ENCODE peak calls at places on chromosomes 2 and 18, in five cellular contexts. One of them, this sample, is unnamed.

GRCh38 chr2:127591221-127591923 is 54.6 kb upstream of the GPR17 start:
- DNase-seq in GM23338: peak; percentile 94
- DNase-seq in adrenal gland: peak; percentile 30
- DNase-seq in lower lobe of right lung: peak; percentile 70
- DNase-seq in AG09309: no peak
- DNase-seq in this sample: peak; percentile 88

GRCh38 chr2:54476852-54477251 is 20.7 kb downstream of the SPTBN1 start:
- DNase-seq in GM23338: no peak
- DNase-seq in adrenal gland: no peak
- DNase-seq in lower lobe of right lung: no peak
- DNase-seq in AG09309: no peak
- DNase-seq in this sample: no peak

GRCh38 chr2:109638807-109639206 is 24.6 kb downstream of the SOWAHC start:
- DNase-seq in GM23338: no peak
- DNase-seq in adrenal gland: no peak
- DNase-seq in lower lobe of right lung: no peak
- DNase-seq in AG09309: no peak
- DNase-seq in this sample: no peak

GRCh38 chr2:181937473-181937872 is 45.9 kb downstream of the ITPRID2 start:
- DNase-seq in GM23338: no peak
- DNase-seq in adrenal gland: peak; percentile 9
- DNase-seq in lower lobe of right lung: no peak
- DNase-seq in AG09309: peak; percentile 20
- DNase-seq in this sample: no peak

GRCh38 chr2:191115391-191115790 is 35.4 kb downstream of the STAT4 start:
- DNase-seq in GM23338: no peak
- DNase-seq in adrenal gland: no peak
- DNase-seq in lower lobe of right lung: no peak
- DNase-seq in AG09309: no peak
- DNase-seq in this sample: no peak

GRCh38 chr2:28828382-28828781 is 17.7 kb downstream of the SPDYA start:
- DNase-seq in GM23338: no peak
- DNase-seq in adrenal gland: no peak
- DNase-seq in lower lobe of right lung: no peak
- DNase-seq in AG09309: no peak
- DNase-seq in this sample: no peak

GRCh38 chr2:120109186-120110061 is 96.5 kb downstream of the EPB41L5 start:
- DNase-seq in GM23338: no peak
- DNase-seq in adrenal gland: no peak
- DNase-seq in lower lobe of right lung: no peak
- DNase-seq in AG09309: no peak
- DNase-seq in this sample: no peak

GRCh38 chr2:12070581-12070980 is 324.1 kb downstream of the LPIN1 start:
- DNase-seq in GM23338: no peak
- DNase-seq in adrenal gland: no peak
- DNase-seq in lower lobe of right lung: no peak
- DNase-seq in AG09309: peak; percentile 74
- DNase-seq in this sample: no peak

GRCh38 chr18:36672437-36673344 is 156.1 kb downstream of the TPGS2 start:
- DNase-seq in GM23338: no peak
- DNase-seq in adrenal gland: peak; percentile 78
- DNase-seq in lower lobe of right lung: peak; percentile 61
- DNase-seq in AG09309: peak; percentile 55
- DNase-seq in this sample: no peak

GRCh38 chr2:239311132-239312040 is 89.4 kb downstream of the HDAC4 start:
- DNase-seq in GM23338: no peak
- DNase-seq in adrenal gland: peak; percentile 83
- DNase-seq in lower lobe of right lung: peak; percentile 80
- DNase-seq in AG09309: no peak
- DNase-seq in this sample: no peak

GRCh38 chr2:234620018-234620417 is 123.1 kb upstream of the ARL4C start:
- DNase-seq in GM23338: no peak
- DNase-seq in adrenal gland: no peak
- DNase-seq in lower lobe of right lung: no peak
- DNase-seq in AG09309: no peak
- DNase-seq in this sample: no peak

GRCh38 chr2:50614056-50614455 is 417.9 kb downstream of the NRXN1 start:
- DNase-seq in GM23338: no peak
- DNase-seq in adrenal gland: no peak
- DNase-seq in lower lobe of right lung: no peak
- DNase-seq in AG09309: no peak
- DNase-seq in this sample: no peak

GRCh38 chr2:232624554-232624842 is 8.9 kb upstream of the EFHD1 start:
- DNase-seq in GM23338: no peak
- DNase-seq in adrenal gland: no peak
- DNase-seq in lower lobe of right lung: no peak
- DNase-seq in AG09309: no peak
- DNase-seq in this sample: no peak

GRCh38 chr2:7392076-7392787 is 475.0 kb downstream of the RNF144A start:
- DNase-seq in GM23338: no peak
- DNase-seq in adrenal gland: peak; percentile 19
- DNase-seq in lower lobe of right lung: no peak
- DNase-seq in AG09309: no peak
- DNase-seq in this sample: no peak

GRCh38 chr2:167368371-167368770 is 480.1 kb downstream of the XIRP2 start:
- DNase-seq in GM23338: no peak
- DNase-seq in adrenal gland: no peak
- DNase-seq in lower lobe of right lung: no peak
- DNase-seq in AG09309: no peak
- DNase-seq in this sample: no peak

GRCh38 chr2:232761301-232761907 is 15.0 kb downstream of the KCNJ13 start:
- DNase-seq in GM23338: peak; percentile 46
- DNase-seq in adrenal gland: no peak
- DNase-seq in lower lobe of right lung: no peak
- DNase-seq in AG09309: no peak
- DNase-seq in this sample: no peak

GRCh38 chr2:239298126-239298804 is 102.6 kb downstream of the HDAC4 start:
- DNase-seq in GM23338: no peak
- DNase-seq in adrenal gland: peak; percentile 9
- DNase-seq in lower lobe of right lung: no peak
- DNase-seq in AG09309: no peak
- DNase-seq in this sample: no peak

GRCh38 chr2:77721593-77721992 is 199.4 kb upstream of the LRRTM4 start:
- DNase-seq in GM23338: no peak
- DNase-seq in adrenal gland: no peak
- DNase-seq in lower lobe of right lung: no peak
- DNase-seq in AG09309: no peak
- DNase-seq in this sample: no peak

GRCh38 chr18:57025525-57025924 is 121.4 kb upstream of the BOD1L2 start:
- DNase-seq in GM23338: no peak
- DNase-seq in adrenal gland: no peak
- DNase-seq in lower lobe of right lung: no peak
- DNase-seq in AG09309: no peak
- DNase-seq in this sample: no peak

GRCh38 chr18:44128365-44128764 is 552.3 kb upstream of the SETBP1 start:
- DNase-seq in GM23338: no peak
- DNase-seq in adrenal gland: no peak
- DNase-seq in lower lobe of right lung: no peak
- DNase-seq in AG09309: no peak
- DNase-seq in this sample: no peak

GRCh38 chr18:58234359-58234741 is 190.3 kb downstream of the NEDD4L start:
- DNase-seq in GM23338: no peak
- DNase-seq in adrenal gland: no peak
- DNase-seq in lower lobe of right lung: no peak
- DNase-seq in AG09309: no peak
- DNase-seq in this sample: no peak

GRCh38 chr2:218813771-218814460 is 17.7 kb downstream of the PRKAG3 start:
- DNase-seq in GM23338: no peak
- DNase-seq in adrenal gland: no peak
- DNase-seq in lower lobe of right lung: peak; percentile 53
- DNase-seq in AG09309: no peak
- DNase-seq in this sample: no peak

GRCh38 chr2:99450199-99450598 is 39.6 kb downstream of the REV1 start:
- DNase-seq in GM23338: no peak
- DNase-seq in adrenal gland: no peak
- DNase-seq in lower lobe of right lung: no peak
- DNase-seq in AG09309: no peak
- DNase-seq in this sample: no peak

GRCh38 chr2:29281585-29281984 is 166.4 kb downstream of the CLIP4 start:
- DNase-seq in GM23338: no peak
- DNase-seq in adrenal gland: peak; percentile 54
- DNase-seq in lower lobe of right lung: no peak
- DNase-seq in AG09309: no peak
- DNase-seq in this sample: no peak

GRCh38 chr2:7203056-7203467 is 285.9 kb downstream of the RNF144A start:
- DNase-seq in GM23338: peak; percentile 74
- DNase-seq in adrenal gland: peak; percentile 40
- DNase-seq in lower lobe of right lung: no peak
- DNase-seq in AG09309: peak; percentile 61
- DNase-seq in this sample: peak; percentile 59

GRCh38 chr18:22640281-22640842 is 222.6 kb upstream of the CTAGE1 start:
- DNase-seq in GM23338: no peak
- DNase-seq in adrenal gland: peak; percentile 36
- DNase-seq in lower lobe of right lung: no peak
- DNase-seq in AG09309: no peak
- DNase-seq in this sample: no peak

GRCh38 chr18:57497372-57498294 is 62.5 kb downstream of the ONECUT2 start:
- DNase-seq in GM23338: no peak
- DNase-seq in adrenal gland: no peak
- DNase-seq in lower lobe of right lung: no peak
- DNase-seq in AG09309: peak; percentile 20
- DNase-seq in this sample: no peak

GRCh38 chr2:65204461-65205230 is 23.0 kb upstream of the ACTR2 start:
- DNase-seq in GM23338: no peak
- DNase-seq in adrenal gland: no peak
- DNase-seq in lower lobe of right lung: no peak
- DNase-seq in AG09309: no peak
- DNase-seq in this sample: no peak

GRCh38 chr2:156586621-156587020 is 150.4 kb downstream of the GPD2 start:
- DNase-seq in GM23338: no peak
- DNase-seq in adrenal gland: no peak
- DNase-seq in lower lobe of right lung: no peak
- DNase-seq in AG09309: no peak
- DNase-seq in this sample: no peak

GRCh38 chr2:160292225-160292624 is 92.2 kb upstream of the ITGB6 start:
- DNase-seq in GM23338: no peak
- DNase-seq in adrenal gland: no peak
- DNase-seq in lower lobe of right lung: no peak
- DNase-seq in AG09309: no peak
- DNase-seq in this sample: no peak

GRCh38 chr18:23982154-23983071 is 32.1 kb upstream of the TTC39C start:
- DNase-seq in GM23338: peak; percentile 17
- DNase-seq in adrenal gland: peak; percentile 91
- DNase-seq in lower lobe of right lung: no peak
- DNase-seq in AG09309: peak; percentile 38
- DNase-seq in this sample: no peak

GRCh38 chr2:23563673-23564617 is 179.0 kb downstream of the KLHL29 start:
- DNase-seq in GM23338: peak; percentile 41
- DNase-seq in adrenal gland: no peak
- DNase-seq in lower lobe of right lung: peak; percentile 60
- DNase-seq in AG09309: peak; percentile 47
- DNase-seq in this sample: peak; percentile 36

GRCh38 chr2:176130153-176130916 is 830 bp downstream of the HOXD8 start:
- DNase-seq in GM23338: peak; percentile 67
- DNase-seq in adrenal gland: peak; percentile 74
- DNase-seq in lower lobe of right lung: no peak
- DNase-seq in AG09309: no peak
- DNase-seq in this sample: peak; percentile 56

GRCh38 chr2:7634370-7634769 is 717.2 kb downstream of the RNF144A start:
- DNase-seq in GM23338: no peak
- DNase-seq in adrenal gland: no peak
- DNase-seq in lower lobe of right lung: no peak
- DNase-seq in AG09309: no peak
- DNase-seq in this sample: no peak

GRCh38 chr2:120344214-120344990 is 1.5 kb upstream of the INHBB start:
- DNase-seq in GM23338: peak; percentile 40
- DNase-seq in adrenal gland: no peak
- DNase-seq in lower lobe of right lung: no peak
- DNase-seq in AG09309: no peak
- DNase-seq in this sample: peak; percentile 42

GRCh38 chr2:168461942-168462331 is 5.9 kb downstream of the CERS6 start:
- DNase-seq in GM23338: no peak
- DNase-seq in adrenal gland: no peak
- DNase-seq in lower lobe of right lung: no peak
- DNase-seq in AG09309: no peak
- DNase-seq in this sample: no peak
- TF ChIP-seq CTCF in GM23338: peak; percentile 29
- TF ChIP-seq CTCF in adrenal gland: no peak
- TF ChIP-seq CTCF in lower lobe of right lung: no peak
- TF ChIP-seq CTCF in AG09309: no peak
- TF ChIP-seq CTCF in this sample: no peak

GRCh38 chr2:15591692-15592463 is at the start of gene DDX1:
- DNase-seq in GM23338: peak; percentile 89
- DNase-seq in adrenal gland: peak; percentile 89
- DNase-seq in lower lobe of right lung: peak; percentile 91
- DNase-seq in AG09309: peak; percentile 41
- DNase-seq in this sample: peak; percentile 78
- TF ChIP-seq CTCF in GM23338: no peak
- TF ChIP-seq CTCF in adrenal gland: no peak
- TF ChIP-seq CTCF in lower lobe of right lung: no peak
- TF ChIP-seq CTCF in AG09309: no peak
- TF ChIP-seq CTCF in this sample: no peak

GRCh38 chr18:65133610-65134009 is 617.2 kb upstream of the CDH7 start:
- DNase-seq in GM23338: no peak
- DNase-seq in adrenal gland: no peak
- DNase-seq in lower lobe of right lung: no peak
- DNase-seq in AG09309: no peak
- DNase-seq in this sample: no peak
- TF ChIP-seq CTCF in GM23338: no peak
- TF ChIP-seq CTCF in adrenal gland: no peak
- TF ChIP-seq CTCF in lower lobe of right lung: no peak
- TF ChIP-seq CTCF in AG09309: no peak
- TF ChIP-seq CTCF in this sample: no peak

DNA sequence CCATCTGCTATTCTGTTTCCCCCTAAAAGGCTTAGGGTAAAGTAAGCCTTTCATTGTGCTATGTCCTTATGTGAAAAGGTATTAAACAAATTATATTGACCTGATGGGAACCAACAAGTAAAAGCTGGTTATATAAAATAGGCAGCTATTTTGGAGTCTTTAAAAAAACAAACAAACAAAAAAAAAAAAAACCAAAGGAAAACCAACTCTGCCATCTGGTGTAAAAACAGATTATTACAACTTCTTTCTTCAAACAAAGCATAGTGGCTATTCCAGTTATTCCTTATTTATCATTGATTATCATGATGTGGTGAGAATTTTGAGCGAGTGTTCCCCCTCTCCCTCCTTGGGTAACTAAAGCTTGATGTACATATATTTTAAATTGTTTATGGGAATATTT is 122.3 kb upstream of the FHL2 start:
- DNase-seq in GM23338: peak; percentile 47
- DNase-seq in adrenal gland: no peak
- DNase-seq in lower lobe of right lung: no peak
- DNase-seq in AG09309: no peak
- DNase-seq in this sample: no peak
- TF ChIP-seq CTCF in GM23338: peak; percentile 73
- TF ChIP-seq CTCF in adrenal gland: peak; percentile 88
- TF ChIP-seq CTCF in lower lobe of right lung: peak; percentile 45
- TF ChIP-seq CTCF in AG09309: peak; percentile 30
- TF ChIP-seq CTCF in this sample: peak; percentile 48

GRCh38 chr2:185417688-185418087 is 320.9 kb upstream of the FSIP2 start:
- DNase-seq in GM23338: no peak
- DNase-seq in adrenal gland: no peak
- DNase-seq in lower lobe of right lung: no peak
- DNase-seq in AG09309: no peak
- DNase-seq in this sample: no peak
- TF ChIP-seq CTCF in GM23338: no peak
- TF ChIP-seq CTCF in adrenal gland: no peak
- TF ChIP-seq CTCF in lower lobe of right lung: no peak
- TF ChIP-seq CTCF in AG09309: no peak
- TF ChIP-seq CTCF in this sample: no peak

This sample was measured in WTC11.